ENCODE peak calls at places on chromosomes 4 and X, in five cellular contexts. One of them, this sample, is unnamed. For H3K4me1, the result is how much of the 10 kb centered on the place peaks cover.

GRCh38 chr4:26226978-26227377 is 93.8 kb upstream of the RBPJ start:
- DNase-seq in iPS DF 6.9: no peak
- DNase-seq in hepatocyte: no peak
- DNase-seq in CD8-positive, alpha-beta T cell: no peak
- DNase-seq in astrocyte: no peak
- DNase-seq in this sample: no peak

GRCh38 chrX:145393702-145394235 is 146.5 kb downstream of the SPANXN1 start:
- DNase-seq in iPS DF 6.9: no peak
- DNase-seq in hepatocyte: no peak
- DNase-seq in CD8-positive, alpha-beta T cell: no peak
- DNase-seq in astrocyte: no peak
- DNase-seq in this sample: peak

GRCh38 chr4:126710935-126711334 is 921.8 kb upstream of the INTU start:
- DNase-seq in iPS DF 6.9: no peak
- DNase-seq in hepatocyte: no peak
- DNase-seq in CD8-positive, alpha-beta T cell: no peak
- DNase-seq in astrocyte: no peak
- DNase-seq in this sample: no peak

GRCh38 chr4:152935138-152935537 is 985 bp upstream of the FHDC1 start:
- DNase-seq in iPS DF 6.9: no peak
- DNase-seq in hepatocyte: peak
- DNase-seq in CD8-positive, alpha-beta T cell: no peak
- DNase-seq in astrocyte: no peak
- DNase-seq in this sample: peak

GRCh38 chr4:16123356-16124084 is 39.7 kb upstream of the PROM1 start:
- DNase-seq in iPS DF 6.9: no peak
- DNase-seq in hepatocyte: no peak
- DNase-seq in CD8-positive, alpha-beta T cell: no peak
- DNase-seq in astrocyte: no peak
- DNase-seq in this sample: no peak

GRCh38 chr4:118287691-118288090 is 65.1 kb downstream of the PRSS12 start:
- DNase-seq in iPS DF 6.9: no peak
- DNase-seq in hepatocyte: no peak
- DNase-seq in CD8-positive, alpha-beta T cell: no peak
- DNase-seq in astrocyte: no peak
- DNase-seq in this sample: no peak

GRCh38 chr4:13540446-13541175 is 3.7 kb downstream of the NKX3-2 start:
- DNase-seq in iPS DF 6.9: no peak
- DNase-seq in hepatocyte: no peak
- DNase-seq in CD8-positive, alpha-beta T cell: no peak
- DNase-seq in astrocyte: no peak
- DNase-seq in this sample: no peak

GRCh38 chr4:91064157-91064853 is 937.1 kb downstream of the CCSER1 start:
- DNase-seq in iPS DF 6.9: no peak
- DNase-seq in hepatocyte: peak
- DNase-seq in CD8-positive, alpha-beta T cell: no peak
- DNase-seq in astrocyte: peak
- DNase-seq in this sample: no peak

GRCh38 chr4:164501074-164501473 is 252.9 kb upstream of the SMIM31 start:
- DNase-seq in iPS DF 6.9: no peak
- DNase-seq in hepatocyte: no peak
- DNase-seq in CD8-positive, alpha-beta T cell: no peak
- DNase-seq in astrocyte: peak
- DNase-seq in this sample: no peak

GRCh38 chr4:174674305-174674840 is 152.1 kb upstream of the HPGD start:
- DNase-seq in iPS DF 6.9: no peak
- DNase-seq in hepatocyte: peak
- DNase-seq in CD8-positive, alpha-beta T cell: no peak
- DNase-seq in astrocyte: peak
- DNase-seq in this sample: no peak

GRCh38 chr4:182369211-182369610 is 126.0 kb downstream of the TENM3 start:
- DNase-seq in iPS DF 6.9: no peak
- DNase-seq in hepatocyte: no peak
- DNase-seq in CD8-positive, alpha-beta T cell: no peak
- DNase-seq in astrocyte: peak
- DNase-seq in this sample: no peak

GRCh38 chr4:83138979-83139378 is 24.4 kb upstream of the PLAC8 start:
- DNase-seq in iPS DF 6.9: no peak
- DNase-seq in hepatocyte: no peak
- DNase-seq in CD8-positive, alpha-beta T cell: peak
- DNase-seq in astrocyte: no peak
- DNase-seq in this sample: no peak

GRCh38 chr4:2583092-2583491 is 46.6 kb downstream of the FAM193A start:
- DNase-seq in iPS DF 6.9: no peak
- DNase-seq in hepatocyte: no peak
- DNase-seq in CD8-positive, alpha-beta T cell: no peak
- DNase-seq in astrocyte: no peak
- DNase-seq in this sample: no peak

GRCh38 chrX:115571712-115572111 is 10.7 kb downstream of the PLS3 start:
- DNase-seq in iPS DF 6.9: no peak
- DNase-seq in hepatocyte: no peak
- DNase-seq in CD8-positive, alpha-beta T cell: no peak
- DNase-seq in astrocyte: no peak
- DNase-seq in this sample: no peak

GRCh38 chrX:22021721-22022120 is 10.4 kb upstream of the PHEX start:
- DNase-seq in iPS DF 6.9: no peak
- DNase-seq in hepatocyte: no peak
- DNase-seq in CD8-positive, alpha-beta T cell: no peak
- DNase-seq in astrocyte: no peak
- DNase-seq in this sample: no peak

GRCh38 chr4:78057135-78057599 is at the start of gene FRAS1:
- DNase-seq in iPS DF 6.9: no peak
- DNase-seq in hepatocyte: peak
- DNase-seq in CD8-positive, alpha-beta T cell: peak
- DNase-seq in astrocyte: peak
- DNase-seq in this sample: peak

GRCh38 chr4:99879458-99879857 is 14.8 kb downstream of the LAMTOR3 start:
- DNase-seq in iPS DF 6.9: no peak
- DNase-seq in hepatocyte: no peak
- DNase-seq in CD8-positive, alpha-beta T cell: no peak
- DNase-seq in astrocyte: no peak
- DNase-seq in this sample: no peak

GRCh38 chr4:128384091-128384520 is 96.5 kb upstream of the PGRMC2 start:
- DNase-seq in iPS DF 6.9: no peak
- DNase-seq in hepatocyte: no peak
- DNase-seq in CD8-positive, alpha-beta T cell: no peak
- DNase-seq in astrocyte: peak
- DNase-seq in this sample: no peak

GRCh38 chr4:185813133-185813532 is 1.1 kb upstream of the SORBS2 start:
- DNase-seq in iPS DF 6.9: no peak
- DNase-seq in hepatocyte: no peak
- DNase-seq in CD8-positive, alpha-beta T cell: no peak
- DNase-seq in astrocyte: no peak
- DNase-seq in this sample: no peak

GRCh38 chr4:185821029-185821419 is 9.0 kb upstream of the SORBS2 start:
- DNase-seq in iPS DF 6.9: no peak
- DNase-seq in hepatocyte: no peak
- DNase-seq in CD8-positive, alpha-beta T cell: no peak
- DNase-seq in astrocyte: no peak
- DNase-seq in this sample: no peak

GRCh38 chr4:185820119-185821028 is 8.4 kb upstream of the SORBS2 start:
- DNase-seq in iPS DF 6.9: no peak
- DNase-seq in hepatocyte: no peak
- DNase-seq in CD8-positive, alpha-beta T cell: no peak
- DNase-seq in astrocyte: no peak
- DNase-seq in this sample: no peak

GRCh38 chr4:185819144-185819543 is 7.2 kb upstream of the SORBS2 start:
- DNase-seq in iPS DF 6.9: no peak
- DNase-seq in hepatocyte: no peak
- DNase-seq in CD8-positive, alpha-beta T cell: no peak
- DNase-seq in astrocyte: no peak
- DNase-seq in this sample: no peak

GRCh38 chr4:185817403-185817818 is 5.4 kb upstream of the SORBS2 start:
- DNase-seq in iPS DF 6.9: no peak
- DNase-seq in hepatocyte: peak
- DNase-seq in CD8-positive, alpha-beta T cell: no peak
- DNase-seq in astrocyte: no peak
- DNase-seq in this sample: no peak
- H3K27ac ChIP-seq in iPS DF 6.9: no peak
- H3K27ac ChIP-seq in hepatocyte: peak
- H3K27ac ChIP-seq in CD8-positive, alpha-beta T cell: no peak
- H3K27ac ChIP-seq in astrocyte: no peak
- H3K27ac ChIP-seq in this sample: no peak

GRCh38 chrX:51461053-51462050 is 35.0 kb downstream of the NUDT11 start:
- DNase-seq in iPS DF 6.9: no peak
- DNase-seq in hepatocyte: peak
- DNase-seq in CD8-positive, alpha-beta T cell: no peak
- DNase-seq in astrocyte: peak
- DNase-seq in this sample: peak

GRCh38 chrX:51463322-51463721 is 33.1 kb downstream of the NUDT11 start:
- DNase-seq in iPS DF 6.9: no peak
- DNase-seq in hepatocyte: no peak
- DNase-seq in CD8-positive, alpha-beta T cell: no peak
- DNase-seq in astrocyte: no peak
- DNase-seq in this sample: no peak

GRCh38 chrX:51456814-51457213 is 39.6 kb downstream of the NUDT11 start:
- DNase-seq in iPS DF 6.9: no peak
- DNase-seq in hepatocyte: peak
- DNase-seq in CD8-positive, alpha-beta T cell: no peak
- DNase-seq in astrocyte: no peak
- DNase-seq in this sample: no peak

GRCh38 chrX:51456246-51456645 is 40.1 kb downstream of the NUDT11 start:
- DNase-seq in iPS DF 6.9: no peak
- DNase-seq in hepatocyte: no peak
- DNase-seq in CD8-positive, alpha-beta T cell: no peak
- DNase-seq in astrocyte: no peak
- DNase-seq in this sample: no peak

DNA sequence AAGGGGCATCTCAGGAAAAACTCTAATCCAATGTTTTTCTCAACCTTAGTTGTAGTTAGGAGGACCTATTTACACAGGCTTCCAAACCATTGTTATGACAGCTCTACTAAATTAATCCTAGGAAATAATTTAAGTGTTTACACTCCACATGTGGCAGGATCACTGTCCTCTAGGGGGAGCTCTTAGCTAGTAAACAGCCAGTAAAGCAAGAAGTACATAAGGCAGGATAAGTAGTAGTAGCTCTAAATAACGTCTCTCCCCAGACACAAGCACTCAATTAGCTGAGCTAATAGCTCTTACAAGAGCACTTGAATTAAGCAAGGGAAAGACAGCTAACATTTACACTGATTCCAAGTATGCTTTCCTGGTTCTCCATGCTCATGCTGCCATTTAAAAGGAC is 37.3 kb downstream of the NUDT11 start:
- DNase-seq in iPS DF 6.9: no peak
- DNase-seq in hepatocyte: peak
- DNase-seq in CD8-positive, alpha-beta T cell: no peak
- DNase-seq in astrocyte: no peak
- DNase-seq in this sample: peak
- H3K4me3 ChIP-seq in iPS DF 6.9: no peak
- H3K4me3 ChIP-seq in hepatocyte: no peak
- H3K4me3 ChIP-seq in CD8-positive, alpha-beta T cell: no peak
- H3K4me3 ChIP-seq in astrocyte: no peak
- H3K4me3 ChIP-seq in this sample: no peak

DNA sequence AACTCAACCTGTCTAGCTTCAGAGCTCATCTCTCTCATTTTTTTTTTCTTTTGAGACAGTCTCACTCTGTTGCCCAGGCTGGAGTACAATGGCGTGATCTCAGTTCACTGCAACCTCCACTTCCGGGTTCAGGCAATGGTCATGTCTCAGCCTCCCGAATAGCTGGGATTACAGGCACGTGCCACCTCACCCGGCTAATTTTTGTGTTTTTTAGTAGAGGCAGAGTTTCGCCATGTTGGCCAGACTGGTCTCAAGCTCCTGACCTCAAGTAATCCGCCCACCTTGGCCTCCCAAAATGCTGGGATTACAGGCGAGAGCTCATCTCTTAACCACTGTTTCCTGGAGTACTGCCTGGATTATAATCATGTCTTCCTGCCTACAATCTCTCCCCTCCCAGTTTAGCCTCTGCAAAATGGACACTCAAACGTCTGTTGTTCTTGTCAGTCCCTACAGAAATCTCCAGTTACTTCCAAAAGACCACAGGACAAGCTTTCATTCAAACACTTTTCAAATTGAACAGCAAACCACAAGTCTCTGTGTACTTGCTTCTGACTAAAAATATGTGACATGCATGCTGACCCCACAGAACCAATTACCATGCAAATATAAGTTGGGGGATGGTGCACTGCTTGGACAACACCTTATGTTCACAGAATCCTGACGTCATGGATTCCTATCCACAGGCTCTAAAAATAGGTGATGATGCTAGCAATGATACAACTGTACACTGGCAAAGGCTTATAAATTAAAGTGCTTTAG is 137.2 kb downstream of the SH3KBP1 start:
- DNase-seq in iPS DF 6.9: no peak
- DNase-seq in hepatocyte: no peak
- DNase-seq in CD8-positive, alpha-beta T cell: no peak
- DNase-seq in astrocyte: no peak
- DNase-seq in this sample: no peak
- H3K4me1 ChIP-seq in iPS DF 6.9: under half
- H3K4me1 ChIP-seq in hepatocyte: under half
- H3K4me1 ChIP-seq in CD8-positive, alpha-beta T cell: half or more
- H3K4me1 ChIP-seq in astrocyte: under half
- H3K4me1 ChIP-seq in this sample: half or more

GRCh38 chr4:4217123-4217522 is 9.6 kb downstream of the OTOP1 start:
- DNase-seq in iPS DF 6.9: no peak
- DNase-seq in hepatocyte: no peak
- DNase-seq in CD8-positive, alpha-beta T cell: no peak
- DNase-seq in astrocyte: peak
- DNase-seq in this sample: no peak
- H3K27ac ChIP-seq in iPS DF 6.9: no peak
- H3K27ac ChIP-seq in hepatocyte: no peak
- H3K27ac ChIP-seq in CD8-positive, alpha-beta T cell: no peak
- H3K27ac ChIP-seq in astrocyte: no peak
- H3K27ac ChIP-seq in this sample: no peak

DNA sequence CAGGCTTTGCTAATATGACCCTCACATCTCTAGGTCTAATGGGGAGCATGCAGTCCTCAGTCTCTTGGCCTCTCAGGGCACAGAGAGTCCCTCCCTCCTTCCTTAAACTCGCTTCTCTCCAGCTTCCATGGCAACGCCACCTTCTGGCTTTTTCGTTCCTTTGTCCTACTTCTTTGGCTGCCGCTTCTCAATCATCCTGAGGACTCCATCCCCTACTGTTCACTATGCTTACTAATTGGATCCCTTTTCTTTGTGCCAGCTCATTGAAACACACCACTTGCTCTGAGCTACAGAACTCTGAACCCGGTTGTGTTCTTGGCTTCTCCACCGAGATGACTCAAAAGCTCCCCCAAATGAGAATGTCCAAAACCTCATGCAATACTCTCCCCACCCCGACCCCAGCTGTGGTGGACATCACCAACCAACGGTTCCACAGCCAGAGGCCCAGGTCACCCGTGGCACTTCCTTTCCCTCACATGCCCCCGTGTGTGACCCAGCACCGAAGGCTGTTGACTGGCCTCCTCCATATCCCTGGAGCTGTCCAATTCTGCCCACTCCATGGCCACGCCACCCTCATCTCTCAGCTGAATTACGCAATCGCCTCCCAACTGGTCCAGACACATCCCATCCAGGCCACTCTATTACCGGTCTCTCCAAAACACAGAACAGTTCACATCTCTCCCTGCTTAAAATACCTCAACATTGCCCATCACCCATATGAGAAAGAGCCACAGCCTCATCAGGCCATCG is 34.7 kb downstream of the CRMP1 start:
- DNase-seq in iPS DF 6.9: no peak
- DNase-seq in hepatocyte: no peak
- DNase-seq in CD8-positive, alpha-beta T cell: no peak
- DNase-seq in astrocyte: no peak
- DNase-seq in this sample: no peak
- H3K4me3 ChIP-seq in iPS DF 6.9: no peak
- H3K4me3 ChIP-seq in hepatocyte: no peak
- H3K4me3 ChIP-seq in CD8-positive, alpha-beta T cell: no peak
- H3K4me3 ChIP-seq in astrocyte: no peak
- H3K4me3 ChIP-seq in this sample: no peak